ENCODE peak calls at places on chromosomes 1 and 21, in eight cellular contexts. D, N, R, T, U, K, H and P are unnamed samples.

GRCh38 chr1:169156537-169156936 is 50.0 kb downstream of the ATP1B1 start:
- DNase-seq in D (no peak), N (no peak), R (no peak), T (no peak), U (no peak), K (no peak), H (no peak), P (no peak)

GRCh38 chr1:46670134-46670533 is 1.5 kb upstream of the TEX38 start:
- DNase-seq in D (no peak), N (no peak), R (no peak), T (no peak), U (no peak), K (no peak), H (no peak), P (no peak)

GRCh38 chr1:239185245-239185619 is 201.1 kb upstream of the CHRM3 start:
- DNase-seq in D (no peak), N (no peak), R (no peak), T (no peak), U (no peak), K (no peak), H (no peak), P (no peak)

GRCh38 chr1:203282720-203283542 is 22.4 kb upstream of the BTG2 start:
- DNase-seq in D (no peak), N (no peak), R (no peak), T (no peak), U (no peak), K (no peak), H (no peak), P (peak)

GRCh38 chr1:166544561-166544960 is 294.7 kb upstream of the POGK start:
- DNase-seq in D (no peak), N (no peak), R (no peak), T (no peak), U (no peak), K (no peak), H (no peak), P (no peak)

GRCh38 chr21:33924766-33925100 is 9.1 kb upstream of the ATP5PO start:
- DNase-seq in D (no peak), N (no peak), R (no peak), T (no peak), U (peak), K (no peak), H (no peak), P (no peak)

GRCh38 chr1:52600533-52601179 is 1.5 kb upstream of the GPX7 start:
- DNase-seq in D (no peak), N (no peak), R (no peak), T (no peak), U (no peak), K (no peak), H (no peak), P (no peak)

GRCh38 chr1:16161717-16162116 is 5.8 kb upstream of the EPHA2 start:
- DNase-seq in D (no peak), N (no peak), R (no peak), T (no peak), U (no peak), K (no peak), H (no peak), P (no peak)

GRCh38 chr1:87410771-87411170 is 82.1 kb downstream of the LMO4 start:
- DNase-seq in D (no peak), N (peak), R (peak), T (no peak), U (no peak), K (no peak), H (peak), P (no peak)

GRCh38 chr1:227058321-227058751 is 118.2 kb downstream of the COQ8A start:
- DNase-seq in D (no peak), N (peak), R (no peak), T (no peak), U (no peak), K (peak), H (peak), P (peak)

GRCh38 chr1:215397843-215398242 is 169.3 kb upstream of the KCTD3 start:
- DNase-seq in D (no peak), N (no peak), R (no peak), T (no peak), U (no peak), K (no peak), H (no peak), P (no peak)

GRCh38 chr1:63454269-63454668 is 68.8 kb downstream of the ITGB3BP start:
- DNase-seq in D (no peak), N (peak), R (no peak), T (no peak), U (no peak), K (peak), H (peak), P (no peak)

GRCh38 chr21:28344985-28345384 is 647.7 kb downstream of the LTN1 start:
- DNase-seq in D (no peak), N (no peak), R (no peak), T (no peak), U (no peak), K (no peak), H (no peak), P (no peak)

GRCh38 chr1:26109229-26110164 is 2.1 kb upstream of the PDIK1L start:
- DNase-seq in D (no peak), N (no peak), R (no peak), T (no peak), U (no peak), K (no peak), H (no peak), P (no peak)

GRCh38 chr1:37113285-37113684 is 79.0 kb upstream of the GRIK3 start:
- DNase-seq in D (no peak), N (no peak), R (no peak), T (no peak), U (no peak), K (no peak), H (no peak), P (no peak)

GRCh38 chr1:219121634-219122033 is 52.0 kb upstream of the LYPLAL1 start:
- DNase-seq in D (no peak), N (no peak), R (no peak), T (no peak), U (no peak), K (no peak), H (no peak), P (no peak)

GRCh38 chr21:15848632-15849031 is 118.8 kb downstream of the USP25 start:
- DNase-seq in D (no peak), N (peak), R (no peak), T (no peak), U (no peak), K (peak), H (peak), P (no peak)

GRCh38 chr1:104132386-104132973 is 382.8 kb downstream of the AMY1C start:
- DNase-seq in D (no peak), N (peak), R (no peak), T (no peak), U (no peak), K (peak), H (peak), P (no peak)

GRCh38 chr1:44672254-44672955 is 1.9 kb downstream of the TMEM53 start:
- DNase-seq in D (peak), N (peak), R (no peak), T (no peak), U (peak), K (peak), H (peak), P (peak)

DNA sequence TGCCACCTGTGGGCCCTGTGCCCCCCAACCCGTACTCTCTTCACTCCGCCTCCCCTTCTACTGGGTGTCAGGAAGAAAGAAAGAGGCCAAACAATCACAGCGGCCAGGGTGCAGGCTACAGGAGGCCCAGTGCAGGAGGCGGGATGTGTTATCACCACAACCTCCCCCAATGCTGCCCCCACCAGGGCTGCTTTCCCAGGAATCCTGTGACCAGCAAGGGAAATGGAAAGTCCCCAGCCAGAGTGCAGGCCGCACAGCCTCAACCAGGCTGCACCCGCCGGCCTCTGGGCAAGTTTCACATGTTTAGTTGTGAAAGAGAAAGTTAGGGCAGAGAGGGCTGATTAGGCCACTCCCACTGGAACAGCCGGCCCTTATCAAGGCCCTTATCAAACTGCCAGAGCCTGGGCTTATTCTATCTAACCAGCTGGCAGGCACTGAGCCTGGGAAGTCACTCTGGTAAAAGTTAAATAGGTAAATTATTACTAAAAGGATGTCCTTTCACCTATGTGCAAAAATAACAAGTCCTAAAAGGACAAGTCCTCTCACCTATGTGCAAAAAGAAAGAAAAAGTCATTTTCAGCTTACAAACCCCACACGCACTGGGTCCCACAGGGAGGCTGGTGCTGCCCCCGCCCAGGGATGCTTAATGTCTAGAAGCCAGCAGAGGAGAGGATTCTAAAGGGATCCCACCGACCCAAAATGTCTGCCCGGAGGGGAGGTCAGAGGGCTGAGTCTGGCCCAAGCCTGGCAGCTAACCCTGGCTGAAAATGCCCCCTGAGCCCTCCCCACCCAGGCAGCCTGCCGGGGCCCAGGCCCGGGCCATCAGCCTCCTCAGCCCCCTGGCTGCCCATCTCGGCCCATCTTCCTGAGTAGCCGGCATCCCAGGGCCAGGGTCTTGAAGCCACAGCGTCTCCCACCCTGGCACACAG is 33.7 kb downstream of the ACOT7 start:
- DNase-seq in D (peak), N (peak), R (no peak), T (no peak), U (no peak), K (peak), H (peak), P (peak)
- TF ChIP-seq CTCF in D (no peak), N (no peak), R (no peak), T (no peak), U (no peak), K (no peak), H (peak), P (no peak)

DNA sequence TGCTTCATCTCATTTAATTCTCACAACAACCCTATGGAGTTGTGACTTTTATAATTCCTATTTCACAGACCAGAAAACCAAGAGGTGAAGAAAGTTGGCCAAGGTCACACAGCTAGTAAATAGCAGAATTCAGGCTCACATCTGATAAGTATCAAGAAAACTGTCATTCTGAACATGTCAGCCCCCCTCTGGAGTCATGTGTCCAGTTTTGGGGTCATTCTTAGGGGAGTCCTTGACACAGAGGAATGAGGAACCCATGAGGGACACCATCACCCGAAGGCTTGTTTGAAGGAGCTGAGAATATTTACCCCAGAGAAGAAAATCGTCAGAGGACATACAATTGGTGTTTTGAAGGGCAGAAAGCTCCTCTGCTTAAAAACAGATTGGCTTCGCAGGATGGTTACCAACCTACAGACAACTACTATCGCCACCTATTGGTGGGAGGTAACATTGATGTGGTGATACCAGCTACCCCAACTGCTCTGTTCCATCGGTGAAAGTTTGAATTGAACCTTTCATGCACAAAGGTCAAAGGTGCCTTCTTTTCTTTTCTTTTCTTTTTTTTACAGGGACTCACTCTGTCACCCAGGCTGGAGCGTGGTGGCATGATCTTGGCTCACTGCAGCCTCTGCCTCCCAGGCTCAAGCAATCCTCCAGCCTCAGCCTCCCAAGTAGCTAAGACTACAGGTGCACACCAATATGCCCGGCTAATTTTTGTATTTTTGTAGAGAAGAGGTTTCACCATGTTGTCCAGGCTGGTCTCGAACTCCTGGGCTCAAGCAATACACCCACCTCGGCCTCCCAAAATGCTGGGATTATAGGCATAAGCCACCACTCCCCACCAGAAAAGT is 31.3 kb downstream of the NCMAP start:
- DNase-seq in D (peak), N (peak), R (no peak), T (no peak), U (peak), K (peak), H (peak), P (no peak)
- TF ChIP-seq CTCF in D (peak), N (peak), R (peak), T (peak), U (no peak), K (peak), H (peak), P (peak)

DNA sequence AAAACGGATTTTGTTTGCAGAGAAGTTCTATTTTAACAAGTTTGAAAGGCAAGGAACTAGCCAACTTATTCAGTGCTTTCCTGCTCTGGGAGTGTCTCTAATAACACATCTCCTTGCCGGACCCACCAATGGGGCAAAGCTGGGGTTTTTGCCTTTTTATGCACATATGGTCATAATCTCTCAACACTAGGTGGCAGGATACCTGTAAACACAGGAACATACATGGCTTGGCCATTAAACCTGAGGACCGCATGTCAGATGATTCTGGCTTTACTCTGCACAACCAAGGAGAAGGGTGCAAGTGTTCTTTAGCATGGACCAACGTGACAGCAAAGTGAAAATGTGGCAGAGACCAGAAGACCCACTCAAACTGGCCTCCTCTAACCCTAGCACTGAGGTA is 4.9 kb downstream of the TMEM9 start:
- DNase-seq in D (peak), N (peak), R (no peak), T (no peak), U (no peak), K (peak), H (peak), P (no peak)
- TF ChIP-seq CTCF in D (peak), N (peak), R (peak), T (peak), U (no peak), K (peak), H (peak), P (peak)

GRCh38 chr1:162153374-162153773 is 83.9 kb downstream of the NOS1AP start:
- DNase-seq in D (no peak), N (no peak), R (no peak), T (no peak), U (no peak), K (no peak), H (no peak), P (no peak)
- TF ChIP-seq CTCF in D (no peak), N (no peak), R (no peak), T (no peak), U (no peak), K (no peak), H (no peak), P (no peak)